ENCODE peak calls at places on chromosomes 13 and 19, in four cellular contexts. W is NCI-H748 treated with DMSO at 0.1 percent for 48 hours; M is T follicular helper cell; U is activated CD4-positive, alpha-beta T cell treated with anti-CD3 and anti-CD28 coated beads for 24 hours. P is an unnamed sample.

GRCh38 chr13:110308377-110309158 is 1.5 kb downstream of the COL4A2 start:
- DNase-seq in W (no peak), M (no peak), U (no peak), P (no peak)

GRCh38 chr19:39996218-39996810 is 546 bp upstream of the ZNF546 start:
- DNase-seq in W (peak), M (no peak), U (peak), P (no peak)

GRCh38 chr19:47230122-47230920 is 678 bp downstream of the BBC3 start:
- DNase-seq in W (peak), M (peak), U (peak), P (no peak)

GRCh38 chr19:40713939-40714338 is 2.7 kb downstream of the COQ8B start:
- DNase-seq in W (no peak), M (no peak), U (no peak), P (no peak)

GRCh38 chr19:39951686-39952085 is 17.3 kb upstream of the FCGBP start:
- DNase-seq in W (no peak), M (no peak), U (no peak), P (no peak)

GRCh38 chr19:18596752-18597157 is 8.2 kb downstream of the REX1BD start:
- DNase-seq in W (peak), M (no peak), U (no peak), P (peak)

GRCh38 chr13:36865265-36865664 is 46.2 kb downstream of the RFXAP start:
- DNase-seq in W (no peak), M (no peak), U (no peak), P (no peak)

GRCh38 chr19:962683-963385 is 21.3 kb upstream of the WDR18 start:
- DNase-seq in W (no peak), M (no peak), U (no peak), P (no peak)

GRCh38 chr19:27773318-27774094 is 1439.4 kb downstream of the UQCRFS1 start:
- DNase-seq in W (no peak), M (no peak), U (no peak), P (no peak)

P was measured in DMS153.